ENCODE peak calls at places on chromosomes 6 and 20, in eight cellular contexts. Z is HFF-Myc, P is cardiac fibroblast, C is psoas muscle, O is brain microvascular endothelial cell, V is HL-60, U is fibroblast of lung, H is tibial artery. D is an unnamed sample.

GRCh38 chr6:89044988-89045387 is 35.6 kb upstream of the PNRC1 start:
- DNase-seq in Z (no peak), P (no peak), C (no peak), O (no peak), V (peak; percentile 88), U (no peak), H (peak; percentile 43), D (no peak)

GRCh38 chr6:35496851-35497570 is at the start of gene TEAD3:
- DNase-seq in Z (no peak), P (peak; percentile 75), C (peak; percentile 73), O (peak; percentile 36), V (no peak), U (peak; percentile 55), H (no peak), D (peak; percentile 82)

GRCh38 chr20:10271470-10272219 is 53.0 kb downstream of the SNAP25 start:
- DNase-seq in Z (no peak), P (no peak), C (no peak), O (no peak), V (no peak), U (no peak), H (no peak), D (no peak)

GRCh38 chr6:33856655-33857054 is 52.9 kb upstream of the MLN start:
- DNase-seq in Z (no peak), P (no peak), C (no peak), O (no peak), V (peak; percentile 81), U (no peak), H (no peak), D (no peak)

GRCh38 chr6:75094614-75095321 is 111.1 kb downstream of the COL12A1 start:
- DNase-seq in Z (no peak), P (peak; percentile 87), C (no peak), O (peak; percentile 85), V (no peak), U (peak; percentile 96), H (no peak), D (peak; percentile 95)

GRCh38 chr20:58146761-58147160 is 81.7 kb downstream of the ANKRD60 start:
- DNase-seq in Z (no peak), P (no peak), C (no peak), O (no peak), V (no peak), U (no peak), H (no peak), D (no peak)

GRCh38 chr20:42046686-42047085 is 428.5 kb upstream of the CHD6 start:
- DNase-seq in Z (no peak), P (no peak), C (no peak), O (no peak), V (no peak), U (no peak), H (no peak), D (no peak)

GRCh38 chr6:147508073-147508870 is at the start of gene SAMD5:
- DNase-seq in Z (peak; percentile 39), P (peak; percentile 68), C (peak; percentile 44), O (peak; percentile 40), V (no peak), U (peak; percentile 75), H (peak; percentile 24), D (peak; percentile 57)

GRCh38 chr6:45970326-45970725 is 45.3 kb downstream of the CLIC5 start:
- DNase-seq in Z (no peak), P (no peak), C (no peak), O (no peak), V (no peak), U (peak; percentile 5), H (no peak), D (no peak)

GRCh38 chr6:69732640-69733039 is 64.2 kb downstream of the LMBRD1 start:
- DNase-seq in Z (no peak), P (peak; percentile 36), C (no peak), O (no peak), V (no peak), U (no peak), H (no peak), D (peak; percentile 11)

GRCh38 chr6:69732045-69732444 is 64.8 kb downstream of the LMBRD1 start:
- DNase-seq in Z (no peak), P (no peak), C (no peak), O (no peak), V (no peak), U (no peak), H (no peak), D (peak; percentile 20)

GRCh38 chr6:69735029-69735428 is 61.8 kb downstream of the LMBRD1 start:
- DNase-seq in Z (no peak), P (no peak), C (no peak), O (no peak), V (no peak), U (peak; percentile 25), H (no peak), D (no peak)

GRCh38 chr6:69729870-69730449 is 66.8 kb downstream of the LMBRD1 start:
- DNase-seq in Z (no peak), P (peak; percentile 23), C (no peak), O (no peak), V (no peak), U (no peak), H (no peak), D (no peak)
- TF ChIP-seq CTCF in Z (peak; percentile 11), P (no peak), C (peak; percentile 30), O (no peak), V (no peak), U (no peak), H (peak; percentile 14), D (no peak)

DNA sequence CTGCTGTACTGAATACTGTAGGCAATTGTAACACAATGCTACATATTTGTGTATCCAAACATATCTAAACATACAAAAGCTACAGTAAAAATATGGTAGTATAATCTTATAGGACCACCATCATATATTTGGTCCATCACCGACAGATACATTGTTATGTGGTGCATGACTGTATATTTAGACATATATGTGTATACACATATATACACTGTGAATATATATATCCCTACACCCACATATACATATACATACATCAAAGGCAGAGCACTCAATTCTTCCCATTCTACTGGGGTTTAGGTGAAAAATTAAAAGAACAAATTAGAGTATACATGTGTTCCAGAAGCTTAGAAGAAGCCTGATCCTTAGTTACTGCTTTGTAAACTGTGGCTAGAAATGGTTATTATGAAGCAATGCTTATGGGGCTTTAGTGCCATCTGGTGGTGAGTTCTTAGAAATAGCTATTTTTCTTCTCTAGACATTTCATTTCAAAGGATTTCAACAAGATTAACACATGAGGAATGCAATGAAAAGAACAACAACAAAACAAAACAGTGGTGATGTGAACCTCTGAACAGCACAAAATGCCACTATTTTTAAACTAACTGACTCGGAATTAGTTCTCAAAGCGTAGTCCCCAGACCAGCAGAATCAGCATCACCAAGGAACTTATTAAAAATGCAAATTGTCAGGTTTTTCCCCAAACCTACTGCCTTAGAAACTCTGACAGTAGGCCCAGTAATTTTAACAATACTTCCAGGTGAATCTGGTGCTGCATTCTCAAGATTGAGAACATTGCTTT is 38.0 kb downstream of the PKHD1 start:
- DNase-seq in Z (peak; percentile 19), P (peak; percentile 48), C (no peak), O (peak; percentile 3), V (no peak), U (peak; percentile 10), H (no peak), D (peak; percentile 41)
- TF ChIP-seq CTCF in Z (peak; percentile 54), P (peak; percentile 57), C (peak; percentile 62), O (peak; percentile 62), V (peak; percentile 35), U (peak; percentile 53), H (peak; percentile 40), D (peak; percentile 59)

DNA sequence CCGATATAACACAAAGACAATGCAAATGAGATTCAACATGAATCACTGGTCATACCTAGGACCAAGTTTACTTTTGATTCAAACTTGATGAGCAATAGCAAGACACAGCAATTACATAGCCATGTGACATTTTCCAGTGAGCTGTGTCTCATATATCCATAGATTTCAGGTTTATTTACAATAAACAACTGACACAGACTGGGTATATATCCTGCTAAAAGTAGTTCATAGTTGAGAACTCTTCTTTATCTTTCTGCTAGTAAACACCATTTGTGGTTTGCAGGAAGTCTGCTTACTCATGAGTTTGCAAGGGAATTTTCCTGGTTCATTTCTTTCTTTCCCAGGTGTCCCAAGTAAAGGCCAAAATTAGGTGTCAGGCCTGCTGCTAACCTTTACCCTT is 343.4 kb downstream of the KIF16B start:
- DNase-seq in Z (no peak), P (no peak), C (no peak), O (no peak), V (no peak), U (no peak), H (no peak), D (no peak)
- TF ChIP-seq CTCF in Z (no peak), P (no peak), C (no peak), O (no peak), V (no peak), U (no peak), H (no peak), D (no peak)

DNA sequence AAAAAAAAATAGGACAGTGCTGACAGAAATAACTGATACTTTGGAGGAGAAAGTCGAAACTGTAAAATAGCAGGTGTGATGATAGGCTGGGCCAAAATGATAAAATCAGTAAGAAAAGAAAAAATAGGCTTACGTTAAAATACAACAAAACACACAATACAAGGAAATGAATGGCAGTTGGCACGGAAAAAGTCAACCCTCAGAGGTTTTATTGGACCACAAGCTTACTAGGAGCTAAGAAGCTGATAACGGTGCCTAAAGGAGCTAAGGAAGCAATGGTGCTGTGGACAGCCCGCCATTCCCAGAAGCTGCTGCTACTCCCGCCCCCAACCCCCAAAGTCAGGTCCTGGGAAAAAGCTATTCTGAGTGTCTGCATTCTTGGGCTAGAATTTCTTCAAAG is 55.9 kb upstream of the RNF146 start:
- DNase-seq in Z (no peak), P (no peak), C (no peak), O (no peak), V (no peak), U (no peak), H (no peak), D (no peak)
- TF ChIP-seq CTCF in Z (no peak), P (no peak), C (no peak), O (no peak), V (no peak), U (no peak), H (no peak), D (no peak)

DNA sequence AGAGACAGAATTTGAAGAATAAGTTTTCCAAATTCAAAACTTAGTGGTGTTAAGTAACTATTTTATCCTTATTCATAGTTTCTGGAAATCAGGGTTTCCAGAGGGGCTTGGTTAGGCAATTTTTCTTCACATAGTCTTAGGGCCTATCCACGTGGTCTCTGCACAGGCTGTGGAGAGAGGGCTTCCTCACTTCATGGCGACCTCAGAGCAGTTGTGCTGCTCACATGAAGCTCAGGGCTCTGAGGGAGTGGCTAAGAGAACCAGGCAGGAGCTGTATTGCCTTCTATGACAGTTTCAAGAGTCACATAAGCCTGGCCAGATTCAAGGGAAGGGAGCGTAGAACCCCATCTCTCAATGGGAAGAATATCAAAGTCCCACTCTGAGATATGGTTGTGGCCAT is 13.9 kb upstream of the CD40 start:
- DNase-seq in Z (no peak), P (no peak), C (no peak), O (no peak), V (no peak), U (no peak), H (no peak), D (no peak)
- TF ChIP-seq CTCF in Z (no peak), P (no peak), C (no peak), O (no peak), V (no peak), U (no peak), H (no peak), D (no peak)